ENCODE peak calls at places on chromosomes 5 and 9, in nine cellular contexts. One of them, this sample, is unnamed.

GRCh38 chr9:133351908-133352634 is 4.1 kb downstream of the RPL7A start:
- DNase-seq in iPS DF 6.9: no peak
- DNase-seq in aorta: peak; percentile 61
- DNase-seq in endothelial cell of umbilical vein: peak; percentile 48
- DNase-seq in adipocyte: peak; percentile 59
- DNase-seq in prostate gland: no peak
- DNase-seq in HepG2: peak; percentile 74
- DNase-seq in CD8-positive, alpha-beta T cell: no peak
- DNase-seq in CD8-positive, alpha-beta memory T cell: no peak
- DNase-seq in this sample: no peak

GRCh38 chr5:16350816-16351215 is 114.8 kb downstream of the ZNF622 start:
- DNase-seq in prostate gland: no peak
- DNase-seq in iPS DF 6.9: no peak
- DNase-seq in endothelial cell of umbilical vein: no peak
- DNase-seq in CD8-positive, alpha-beta T cell: no peak
- DNase-seq in aorta: no peak
- DNase-seq in CD8-positive, alpha-beta memory T cell: no peak
- DNase-seq in adipocyte: no peak
- DNase-seq in HepG2: no peak
- DNase-seq in this sample: no peak

GRCh38 chr5:13865317-13865716 is 79.2 kb downstream of the DNAH5 start:
- DNase-seq in CD8-positive, alpha-beta T cell: no peak
- DNase-seq in iPS DF 6.9: no peak
- DNase-seq in CD8-positive, alpha-beta memory T cell: no peak
- DNase-seq in aorta: no peak
- DNase-seq in HepG2: no peak
- DNase-seq in endothelial cell of umbilical vein: no peak
- DNase-seq in prostate gland: no peak
- DNase-seq in adipocyte: no peak
- DNase-seq in this sample: no peak

GRCh38 chr5:159915913-159916840 is at the start of gene ADRA1B:
- DNase-seq in endothelial cell of umbilical vein: peak; percentile 42
- DNase-seq in iPS DF 6.9: no peak
- DNase-seq in prostate gland: peak; percentile 31
- DNase-seq in CD8-positive, alpha-beta T cell: no peak
- DNase-seq in aorta: peak; percentile 86
- DNase-seq in HepG2: peak; percentile 10
- DNase-seq in adipocyte: peak; percentile 90
- DNase-seq in CD8-positive, alpha-beta memory T cell: peak; percentile 39
- DNase-seq in this sample: peak; percentile 17

GRCh38 chr9:34046784-34047379 is 1.8 kb downstream of the UBAP2 start:
- DNase-seq in endothelial cell of umbilical vein: peak; percentile 62
- DNase-seq in iPS DF 6.9: no peak
- DNase-seq in CD8-positive, alpha-beta T cell: no peak
- DNase-seq in prostate gland: no peak
- DNase-seq in aorta: no peak
- DNase-seq in adipocyte: peak; percentile 31
- DNase-seq in CD8-positive, alpha-beta memory T cell: no peak
- DNase-seq in HepG2: no peak
- DNase-seq in this sample: no peak

GRCh38 chr5:126776499-126777256 is at the start of gene LMNB1:
- DNase-seq in CD8-positive, alpha-beta memory T cell: peak; percentile 93
- DNase-seq in prostate gland: peak; percentile 90
- DNase-seq in HepG2: peak; percentile 92
- DNase-seq in iPS DF 6.9: peak; percentile 86
- DNase-seq in CD8-positive, alpha-beta T cell: peak; percentile 89
- DNase-seq in adipocyte: peak; percentile 97
- DNase-seq in endothelial cell of umbilical vein: peak; percentile 95
- DNase-seq in aorta: peak; percentile 98
- DNase-seq in this sample: peak; percentile 94

GRCh38 chr9:6667633-6668280 is 22.2 kb upstream of the GLDC start:
- DNase-seq in HepG2: no peak
- DNase-seq in endothelial cell of umbilical vein: peak; percentile 46
- DNase-seq in prostate gland: no peak
- DNase-seq in iPS DF 6.9: no peak
- DNase-seq in adipocyte: peak; percentile 73
- DNase-seq in CD8-positive, alpha-beta T cell: no peak
- DNase-seq in aorta: no peak
- DNase-seq in CD8-positive, alpha-beta memory T cell: no peak
- DNase-seq in this sample: no peak

GRCh38 chr9:126836216-126836615 is 24.2 kb upstream of the ZBTB34 start:
- DNase-seq in CD8-positive, alpha-beta memory T cell: no peak
- DNase-seq in iPS DF 6.9: no peak
- DNase-seq in adipocyte: no peak
- DNase-seq in prostate gland: no peak
- DNase-seq in HepG2: no peak
- DNase-seq in aorta: no peak
- DNase-seq in CD8-positive, alpha-beta T cell: no peak
- DNase-seq in endothelial cell of umbilical vein: no peak
- DNase-seq in this sample: no peak

GRCh38 chr9:13358128-13358527 is 78.6 kb upstream of the MPDZ start:
- DNase-seq in CD8-positive, alpha-beta T cell: no peak
- DNase-seq in adipocyte: peak; percentile 83
- DNase-seq in HepG2: no peak
- DNase-seq in CD8-positive, alpha-beta memory T cell: no peak
- DNase-seq in endothelial cell of umbilical vein: peak; percentile 43
- DNase-seq in iPS DF 6.9: no peak
- DNase-seq in prostate gland: no peak
- DNase-seq in aorta: no peak
- DNase-seq in this sample: no peak

GRCh38 chr9:94860678-94861588 is 134.4 kb downstream of the AOPEP start:
- DNase-seq in prostate gland: no peak
- DNase-seq in aorta: peak; percentile 71
- DNase-seq in iPS DF 6.9: no peak
- DNase-seq in endothelial cell of umbilical vein: no peak
- DNase-seq in adipocyte: no peak
- DNase-seq in HepG2: no peak
- DNase-seq in CD8-positive, alpha-beta memory T cell: peak; percentile 82
- DNase-seq in CD8-positive, alpha-beta T cell: peak; percentile 47
- DNase-seq in this sample: peak; percentile 84

GRCh38 chr5:143629871-143630658 is 181.9 kb upstream of the HMHB1 start:
- DNase-seq in prostate gland: no peak
- DNase-seq in CD8-positive, alpha-beta T cell: no peak
- DNase-seq in aorta: no peak
- DNase-seq in HepG2: peak; percentile 80
- DNase-seq in iPS DF 6.9: no peak
- DNase-seq in CD8-positive, alpha-beta memory T cell: no peak
- DNase-seq in adipocyte: peak; percentile 37
- DNase-seq in endothelial cell of umbilical vein: no peak
- DNase-seq in this sample: no peak

GRCh38 chr9:93090091-93090655 is 5.8 kb upstream of the CARD19 start:
- DNase-seq in iPS DF 6.9: no peak
- DNase-seq in endothelial cell of umbilical vein: no peak
- DNase-seq in aorta: peak; percentile 9
- DNase-seq in adipocyte: no peak
- DNase-seq in CD8-positive, alpha-beta memory T cell: no peak
- DNase-seq in CD8-positive, alpha-beta T cell: no peak
- DNase-seq in HepG2: no peak
- DNase-seq in prostate gland: no peak
- DNase-seq in this sample: no peak

GRCh38 chr5:123700624-123701023 is 188.6 kb downstream of the CSNK1G3 start:
- DNase-seq in iPS DF 6.9: no peak
- DNase-seq in endothelial cell of umbilical vein: peak; percentile 99
- DNase-seq in CD8-positive, alpha-beta memory T cell: no peak
- DNase-seq in prostate gland: peak; percentile 6
- DNase-seq in HepG2: no peak
- DNase-seq in CD8-positive, alpha-beta T cell: no peak
- DNase-seq in aorta: no peak
- DNase-seq in adipocyte: peak; percentile 92
- DNase-seq in this sample: no peak

GRCh38 chr5:95564450-95564849 is 9.5 kb downstream of the ARSK start:
- DNase-seq in endothelial cell of umbilical vein: no peak
- DNase-seq in adipocyte: no peak
- DNase-seq in iPS DF 6.9: no peak
- DNase-seq in prostate gland: no peak
- DNase-seq in CD8-positive, alpha-beta T cell: no peak
- DNase-seq in CD8-positive, alpha-beta memory T cell: no peak
- DNase-seq in HepG2: no peak
- DNase-seq in aorta: no peak
- DNase-seq in this sample: no peak

GRCh38 chr9:34715639-34716215 is 5.8 kb upstream of the CCL21 start:
- DNase-seq in iPS DF 6.9: no peak
- DNase-seq in adipocyte: no peak
- DNase-seq in aorta: no peak
- DNase-seq in CD8-positive, alpha-beta T cell: no peak
- DNase-seq in prostate gland: no peak
- DNase-seq in endothelial cell of umbilical vein: no peak
- DNase-seq in CD8-positive, alpha-beta memory T cell: no peak
- DNase-seq in HepG2: no peak
- DNase-seq in this sample: no peak

GRCh38 chr9:92655896-92656536 is 13.9 kb downstream of the IPPK start:
- DNase-seq in endothelial cell of umbilical vein: no peak
- DNase-seq in CD8-positive, alpha-beta memory T cell: no peak
- DNase-seq in iPS DF 6.9: no peak
- DNase-seq in HepG2: no peak
- DNase-seq in adipocyte: no peak
- DNase-seq in CD8-positive, alpha-beta T cell: no peak
- DNase-seq in aorta: peak; percentile 15
- DNase-seq in prostate gland: no peak
- DNase-seq in this sample: no peak

GRCh38 chr9:120230227-120230626 is 349.7 kb downstream of the CDK5RAP2 start:
- DNase-seq in CD8-positive, alpha-beta memory T cell: no peak
- DNase-seq in aorta: no peak
- DNase-seq in endothelial cell of umbilical vein: no peak
- DNase-seq in CD8-positive, alpha-beta T cell: no peak
- DNase-seq in prostate gland: no peak
- DNase-seq in HepG2: no peak
- DNase-seq in iPS DF 6.9: no peak
- DNase-seq in adipocyte: no peak
- DNase-seq in this sample: no peak

GRCh38 chr5:581266-581665 is 30.9 kb upstream of the CEP72 start:
- DNase-seq in CD8-positive, alpha-beta memory T cell: no peak
- DNase-seq in aorta: no peak
- DNase-seq in iPS DF 6.9: no peak
- DNase-seq in prostate gland: no peak
- DNase-seq in adipocyte: no peak
- DNase-seq in endothelial cell of umbilical vein: no peak
- DNase-seq in CD8-positive, alpha-beta T cell: no peak
- DNase-seq in HepG2: no peak
- DNase-seq in this sample: no peak
- H3K36me3 ChIP-seq in CD8-positive, alpha-beta memory T cell: no peaks in the 10 kb centered on the region
- H3K36me3 ChIP-seq in aorta: no peaks in the 10 kb centered on the region
- H3K36me3 ChIP-seq in iPS DF 6.9: no peaks in the 10 kb centered on the region
- H3K36me3 ChIP-seq in prostate gland: no peaks in the 10 kb centered on the region
- H3K36me3 ChIP-seq in adipocyte: no peaks in the 10 kb centered on the region
- H3K36me3 ChIP-seq in endothelial cell of umbilical vein: no peaks in the 10 kb centered on the region
- H3K36me3 ChIP-seq in CD8-positive, alpha-beta T cell: no peaks in the 10 kb centered on the region
- H3K36me3 ChIP-seq in HepG2: no peaks in the 10 kb centered on the region
- H3K36me3 ChIP-seq in this sample: no peaks in the 10 kb centered on the region

GRCh38 chr9:137632432-137633161 is 13.8 kb downstream of the EHMT1 start:
- DNase-seq in HepG2: no peak
- DNase-seq in iPS DF 6.9: no peak
- DNase-seq in prostate gland: no peak
- DNase-seq in adipocyte: no peak
- DNase-seq in aorta: peak; percentile 16
- DNase-seq in CD8-positive, alpha-beta T cell: no peak
- DNase-seq in endothelial cell of umbilical vein: peak; percentile 81
- DNase-seq in CD8-positive, alpha-beta memory T cell: no peak
- DNase-seq in this sample: no peak
- H3K4me1 ChIP-seq in HepG2: peaks cover 35% of the 10 kb centered on the region
- H3K4me1 ChIP-seq in iPS DF 6.9: peaks cover 1% of the 10 kb centered on the region
- H3K4me1 ChIP-seq in prostate gland: peaks cover 6% of the 10 kb centered on the region
- H3K4me1 ChIP-seq in adipocyte: peaks cover 17% of the 10 kb centered on the region
- H3K4me1 ChIP-seq in aorta: no peaks in the 10 kb centered on the region
- H3K4me1 ChIP-seq in CD8-positive, alpha-beta T cell: peaks cover 50% of the 10 kb centered on the region
- H3K4me1 ChIP-seq in endothelial cell of umbilical vein: peaks cover 22% of the 10 kb centered on the region
- H3K4me1 ChIP-seq in CD8-positive, alpha-beta memory T cell: peaks cover 32% of the 10 kb centered on the region
- H3K4me1 ChIP-seq in this sample: peaks cover 41% of the 10 kb centered on the region

DNA sequence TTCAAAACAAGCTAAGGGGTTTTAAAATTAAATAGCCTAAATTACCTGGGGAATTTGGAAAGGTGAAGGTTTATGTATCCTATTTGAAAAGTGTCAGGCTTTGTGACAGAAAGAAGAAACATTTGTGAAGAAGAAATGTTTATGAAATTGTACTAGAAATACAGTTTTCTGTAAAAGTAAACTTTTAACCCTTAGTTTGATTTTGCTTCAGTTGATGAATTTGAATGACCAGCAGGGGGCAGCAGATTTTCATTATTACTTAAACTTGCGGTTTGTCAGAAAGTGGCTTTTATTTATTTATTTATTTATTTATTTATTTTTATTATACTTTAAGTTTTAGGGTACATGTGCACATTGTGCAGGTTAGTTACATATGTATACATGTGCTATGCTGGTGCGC is 58.1 kb downstream of the NNT start:
- DNase-seq in prostate gland: peak; percentile 20
- DNase-seq in HepG2: peak; percentile 40
- DNase-seq in aorta: no peak
- DNase-seq in CD8-positive, alpha-beta memory T cell: no peak
- DNase-seq in adipocyte: peak; percentile 79
- DNase-seq in CD8-positive, alpha-beta T cell: no peak
- DNase-seq in iPS DF 6.9: peak; percentile 1
- DNase-seq in endothelial cell of umbilical vein: no peak
- DNase-seq in this sample: no peak
- H3K36me3 ChIP-seq in prostate gland: no peaks in the 10 kb centered on the region
- H3K36me3 ChIP-seq in HepG2: peaks cover 20% of the 10 kb centered on the region
- H3K36me3 ChIP-seq in aorta: peaks cover 5% of the 10 kb centered on the region
- H3K36me3 ChIP-seq in CD8-positive, alpha-beta memory T cell: peaks cover 27% of the 10 kb centered on the region
- H3K36me3 ChIP-seq in adipocyte: peaks cover 20% of the 10 kb centered on the region
- H3K36me3 ChIP-seq in CD8-positive, alpha-beta T cell: peaks cover 16% of the 10 kb centered on the region
- H3K36me3 ChIP-seq in iPS DF 6.9: peaks cover 2% of the 10 kb centered on the region
- H3K36me3 ChIP-seq in endothelial cell of umbilical vein: peaks cover 5% of the 10 kb centered on the region
- H3K36me3 ChIP-seq in this sample: peaks cover 14% of the 10 kb centered on the region

DNA sequence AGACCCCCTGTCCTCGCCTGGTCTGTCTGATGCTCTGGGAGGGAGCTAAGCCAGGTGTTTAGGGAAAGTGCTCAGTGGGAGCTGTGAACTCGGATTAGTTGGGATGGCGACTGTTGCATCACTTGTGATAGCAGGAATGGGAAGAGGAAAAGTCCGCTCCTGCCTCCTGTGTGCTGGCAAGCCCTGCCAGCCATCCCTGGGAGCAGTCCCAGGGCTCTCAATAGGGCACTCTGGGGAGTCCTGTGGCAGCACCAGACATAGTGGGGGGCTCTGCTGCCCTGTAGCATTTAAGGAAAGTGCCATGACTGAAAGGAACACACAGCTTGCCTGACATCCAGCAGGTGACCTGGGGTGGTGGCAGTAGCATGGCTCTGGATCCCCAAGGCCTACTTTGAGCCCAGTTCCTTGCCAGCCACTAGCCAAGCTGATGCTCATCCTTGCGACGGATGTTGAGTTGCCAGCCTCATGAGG is 81.5 kb downstream of the AMBP start:
- DNase-seq in endothelial cell of umbilical vein: no peak
- DNase-seq in iPS DF 6.9: no peak
- DNase-seq in CD8-positive, alpha-beta T cell: no peak
- DNase-seq in CD8-positive, alpha-beta memory T cell: no peak
- DNase-seq in adipocyte: no peak
- DNase-seq in prostate gland: no peak
- DNase-seq in aorta: no peak
- DNase-seq in HepG2: no peak
- DNase-seq in this sample: no peak
- H3K4me1 ChIP-seq in endothelial cell of umbilical vein: peaks cover 34% of the 10 kb centered on the region
- H3K4me1 ChIP-seq in iPS DF 6.9: no peaks in the 10 kb centered on the region
- H3K4me1 ChIP-seq in CD8-positive, alpha-beta T cell: peaks cover 12% of the 10 kb centered on the region
- H3K4me1 ChIP-seq in CD8-positive, alpha-beta memory T cell: no peaks in the 10 kb centered on the region
- H3K4me1 ChIP-seq in adipocyte: peaks cover 35% of the 10 kb centered on the region
- H3K4me1 ChIP-seq in prostate gland: peaks cover 26% of the 10 kb centered on the region
- H3K4me1 ChIP-seq in aorta: peaks cover 6% of the 10 kb centered on the region
- H3K4me1 ChIP-seq in HepG2: no peaks in the 10 kb centered on the region
- H3K4me1 ChIP-seq in this sample: no peaks in the 10 kb centered on the region